ENCODE peak calls at places on chromosomes 5 and 9, in eight cellular contexts. E is epithelial cell of proximal tubule; B is HS-27A; L is NCI-H446; R is SHP77 treated with DMSO at 0.1 percent for 48 hours; U is amniotic stem cell; H is stimulated activated CD4-positive, alpha-beta T cell treated with anti-CD3 and anti-CD28 coated beads, TNF-alpha, amount 100 ng/mL, for 1 hour; K is Caki2. M is an unnamed sample.

GRCh38 chr5:156274455-156274854 is 52.5 kb upstream of the SGCD start:
- DNase-seq in E (no peak), U (no peak), H (no peak), K (no peak), L (no peak), R (no peak), B (no peak), M (no peak)

GRCh38 chr9:74800226-74800625 is 87.5 kb downstream of the TRPM6 start:
- DNase-seq in L (no peak), H (no peak), R (peak), K (no peak), U (no peak), B (no peak), E (no peak), M (no peak)

GRCh38 chr5:81525690-81526089 is 131.8 kb upstream of the ACOT12 start:
- DNase-seq in R (no peak), L (no peak), K (no peak), H (no peak), U (no peak), E (no peak), B (no peak), M (no peak)

GRCh38 chr5:9392625-9393024 is 153.2 kb downstream of the SEMA5A start:
- DNase-seq in B (no peak), E (no peak), U (no peak), L (no peak), R (no peak), H (no peak), K (no peak), M (no peak)

GRCh38 chr5:90657788-90658187 is 99.2 kb downstream of the ADGRV1 start:
- DNase-seq in K (no peak), L (no peak), E (no peak), U (no peak), B (no peak), R (no peak), H (no peak), M (no peak)

GRCh38 chr9:83582026-83582425 is 40.9 kb upstream of the IDNK start:
- DNase-seq in B (no peak), R (no peak), L (no peak), U (no peak), K (no peak), E (peak), H (no peak), M (peak)

GRCh38 chr5:97986069-97986468 is 787.4 kb upstream of the RGMB start:
- DNase-seq in B (peak), U (no peak), R (no peak), E (no peak), H (no peak), L (no peak), K (no peak), M (no peak)

GRCh38 chr9:79984429-79985067 is 412.8 kb downstream of the TLE4 start:
- DNase-seq in E (no peak), K (no peak), L (no peak), B (no peak), R (no peak), U (no peak), H (no peak), M (no peak)

GRCh38 chr9:97419315-97419867 is 7.5 kb downstream of the TDRD7 start:
- DNase-seq in R (no peak), E (no peak), B (peak), L (no peak), K (peak), U (no peak), H (no peak), M (peak)

GRCh38 chr5:29079771-29080170 is 2041.4 kb upstream of the CDH9 start:
- DNase-seq in R (no peak), K (no peak), U (no peak), H (no peak), E (no peak), L (no peak), B (peak), M (no peak)

GRCh38 chr9:79665383-79665782 is 93.6 kb downstream of the TLE4 start:
- DNase-seq in E (no peak), B (no peak), K (no peak), H (no peak), U (no peak), L (no peak), R (no peak), M (no peak)

GRCh38 chr5:9239071-9239470 is 306.8 kb downstream of the SEMA5A start:
- DNase-seq in E (no peak), H (no peak), B (no peak), U (no peak), L (no peak), R (no peak), K (no peak), M (no peak)

GRCh38 chr5:163997965-163998364 is 492.5 kb downstream of the MAT2B start:
- DNase-seq in U (no peak), K (no peak), H (no peak), R (no peak), E (no peak), L (no peak), B (no peak), M (no peak)

GRCh38 chr5:1985781-1986180 is 103.1 kb upstream of the IRX4 start:
- DNase-seq in R (no peak), L (no peak), K (no peak), E (no peak), B (no peak), U (no peak), H (no peak), M (peak)

GRCh38 chr5:177319913-177320588 is 8.4 kb upstream of the MXD3 start:
- DNase-seq in H (no peak), K (no peak), R (no peak), E (no peak), U (no peak), B (no peak), L (no peak), M (no peak)

GRCh38 chr5:41266377-41266776 is 53.0 kb upstream of the C6 start:
- DNase-seq in L (no peak), U (no peak), K (no peak), R (no peak), B (no peak), E (no peak), H (no peak), M (no peak)

M was measured in esophagus muscularis mucosa.